ENCODE peak calls at places on chromosome 11, in seven cellular contexts. One of them, this sample, is unnamed.

GRCh38 chr11:105177658-105178057 is 38.1 kb upstream of the CARD18 start:
- DNase-seq in left lobe of liver: no peak
- DNase-seq in astrocyte of the cerebellum: peak; percentile 64
- DNase-seq in CD4-positive, alpha-beta T cell: no peak
- DNase-seq in SJCRH30: no peak
- DNase-seq in neural crest cell: no peak
- DNase-seq in H9: no peak
- DNase-seq in this sample: no peak

GRCh38 chr11:109783842-109784241 is 309.4 kb upstream of the ZC3H12C start:
- DNase-seq in CD4-positive, alpha-beta T cell: no peak
- DNase-seq in H9: no peak
- DNase-seq in neural crest cell: no peak
- DNase-seq in left lobe of liver: no peak
- DNase-seq in astrocyte of the cerebellum: no peak
- DNase-seq in SJCRH30: no peak
- DNase-seq in this sample: no peak

GRCh38 chr11:18540207-18541009 is 13.7 kb upstream of the TSG101 start:
- DNase-seq in astrocyte of the cerebellum: no peak
- DNase-seq in H9: no peak
- DNase-seq in left lobe of liver: no peak
- DNase-seq in CD4-positive, alpha-beta T cell: no peak
- DNase-seq in SJCRH30: peak; percentile 50
- DNase-seq in neural crest cell: no peak
- DNase-seq in this sample: no peak

GRCh38 chr11:8788616-8789015 is 106.0 kb downstream of the RPL27A start:
- DNase-seq in left lobe of liver: no peak
- DNase-seq in SJCRH30: no peak
- DNase-seq in H9: no peak
- DNase-seq in neural crest cell: no peak
- DNase-seq in CD4-positive, alpha-beta T cell: no peak
- DNase-seq in astrocyte of the cerebellum: no peak
- DNase-seq in this sample: no peak

GRCh38 chr11:40118780-40119179 is 1340.7 kb downstream of the LRRC4C start:
- DNase-seq in CD4-positive, alpha-beta T cell: no peak
- DNase-seq in left lobe of liver: no peak
- DNase-seq in astrocyte of the cerebellum: no peak
- DNase-seq in H9: no peak
- DNase-seq in SJCRH30: no peak
- DNase-seq in neural crest cell: no peak
- DNase-seq in this sample: no peak

GRCh38 chr11:71182791-71183556 is 69.4 kb downstream of the SHANK2 start:
- DNase-seq in left lobe of liver: peak; percentile 31
- DNase-seq in SJCRH30: no peak
- DNase-seq in H9: peak; percentile 15
- DNase-seq in astrocyte of the cerebellum: no peak
- DNase-seq in CD4-positive, alpha-beta T cell: no peak
- DNase-seq in neural crest cell: no peak
- DNase-seq in this sample: no peak

GRCh38 chr11:124763156-124763947 is 1.3 kb upstream of the ESAM start:
- DNase-seq in CD4-positive, alpha-beta T cell: peak; percentile 86
- DNase-seq in SJCRH30: peak; percentile 77
- DNase-seq in left lobe of liver: peak; percentile 80
- DNase-seq in astrocyte of the cerebellum: peak; percentile 67
- DNase-seq in H9: peak; percentile 84
- DNase-seq in neural crest cell: peak; percentile 87
- DNase-seq in this sample: no peak

GRCh38 chr11:12842933-12843636 is 166.0 kb upstream of the RASSF10 start:
- DNase-seq in H9: no peak
- DNase-seq in SJCRH30: peak; percentile 79
- DNase-seq in astrocyte of the cerebellum: peak; percentile 92
- DNase-seq in CD4-positive, alpha-beta T cell: no peak
- DNase-seq in left lobe of liver: no peak
- DNase-seq in neural crest cell: no peak
- DNase-seq in this sample: no peak

GRCh38 chr11:70243912-70244652 is 26.4 kb upstream of the PPFIA1 start:
- DNase-seq in CD4-positive, alpha-beta T cell: no peak
- DNase-seq in left lobe of liver: no peak
- DNase-seq in astrocyte of the cerebellum: no peak
- DNase-seq in H9: no peak
- DNase-seq in neural crest cell: no peak
- DNase-seq in SJCRH30: no peak
- DNase-seq in this sample: no peak

GRCh38 chr11:9799901-9800300 is 136.0 kb downstream of the SWAP70 start:
- DNase-seq in astrocyte of the cerebellum: no peak
- DNase-seq in neural crest cell: no peak
- DNase-seq in H9: no peak
- DNase-seq in SJCRH30: no peak
- DNase-seq in CD4-positive, alpha-beta T cell: no peak
- DNase-seq in left lobe of liver: no peak
- DNase-seq in this sample: no peak

GRCh38 chr11:80173487-80174136 is 732.8 kb upstream of the TENM4 start:
- DNase-seq in SJCRH30: no peak
- DNase-seq in neural crest cell: no peak
- DNase-seq in left lobe of liver: no peak
- DNase-seq in H9: no peak
- DNase-seq in CD4-positive, alpha-beta T cell: no peak
- DNase-seq in astrocyte of the cerebellum: no peak
- DNase-seq in this sample: no peak

GRCh38 chr11:125183641-125184040 is 19.1 kb downstream of the PKNOX2 start:
- DNase-seq in H9: no peak
- DNase-seq in left lobe of liver: no peak
- DNase-seq in CD4-positive, alpha-beta T cell: no peak
- DNase-seq in SJCRH30: no peak
- DNase-seq in neural crest cell: no peak
- DNase-seq in astrocyte of the cerebellum: no peak
- DNase-seq in this sample: no peak

GRCh38 chr11:8826145-8826786 is 84.7 kb upstream of the AKIP1 start:
- DNase-seq in H9: peak; percentile 59
- DNase-seq in astrocyte of the cerebellum: no peak
- DNase-seq in CD4-positive, alpha-beta T cell: no peak
- DNase-seq in left lobe of liver: peak; percentile 4
- DNase-seq in SJCRH30: peak; percentile 85
- DNase-seq in neural crest cell: no peak
- DNase-seq in this sample: peak; percentile 29

GRCh38 chr11:44759743-44760476 is 33.1 kb downstream of the TSPAN18 start:
- DNase-seq in astrocyte of the cerebellum: no peak
- DNase-seq in SJCRH30: no peak
- DNase-seq in left lobe of liver: no peak
- DNase-seq in neural crest cell: no peak
- DNase-seq in H9: peak; percentile 17
- DNase-seq in CD4-positive, alpha-beta T cell: no peak
- DNase-seq in this sample: no peak

GRCh38 chr11:14458377-14458776 is 41.2 kb downstream of the COPB1 start:
- DNase-seq in SJCRH30: no peak
- DNase-seq in astrocyte of the cerebellum: no peak
- DNase-seq in left lobe of liver: no peak
- DNase-seq in CD4-positive, alpha-beta T cell: no peak
- DNase-seq in neural crest cell: no peak
- DNase-seq in H9: no peak
- DNase-seq in this sample: no peak

GRCh38 chr11:35014352-35014751 is 97.9 kb downstream of the PDHX start:
- DNase-seq in astrocyte of the cerebellum: peak; percentile 97
- DNase-seq in neural crest cell: no peak
- DNase-seq in SJCRH30: no peak
- DNase-seq in H9: no peak
- DNase-seq in CD4-positive, alpha-beta T cell: no peak
- DNase-seq in left lobe of liver: no peak
- DNase-seq in this sample: no peak

GRCh38 chr11:11884774-11885481 is 43.2 kb downstream of the USP47 start:
- DNase-seq in SJCRH30: no peak
- DNase-seq in H9: no peak
- DNase-seq in neural crest cell: no peak
- DNase-seq in CD4-positive, alpha-beta T cell: no peak
- DNase-seq in left lobe of liver: no peak
- DNase-seq in astrocyte of the cerebellum: no peak
- DNase-seq in this sample: no peak

GRCh38 chr11:1757861-1758610 is 5.7 kb downstream of the CTSD start:
- DNase-seq in astrocyte of the cerebellum: no peak
- DNase-seq in neural crest cell: no peak
- DNase-seq in CD4-positive, alpha-beta T cell: peak; percentile 64
- DNase-seq in left lobe of liver: no peak
- DNase-seq in H9: no peak
- DNase-seq in SJCRH30: no peak
- DNase-seq in this sample: no peak

GRCh38 chr11:64870176-64870892 is 8.1 kb downstream of the EHD1 start:
- DNase-seq in left lobe of liver: no peak
- DNase-seq in SJCRH30: peak; percentile 91
- DNase-seq in astrocyte of the cerebellum: no peak
- DNase-seq in neural crest cell: no peak
- DNase-seq in CD4-positive, alpha-beta T cell: no peak
- DNase-seq in H9: no peak
- DNase-seq in this sample: no peak

GRCh38 chr11:128862913-128863660 is 4.0 kb downstream of the KCNJ1 start:
- DNase-seq in left lobe of liver: no peak
- DNase-seq in astrocyte of the cerebellum: peak; percentile 29
- DNase-seq in neural crest cell: no peak
- DNase-seq in H9: no peak
- DNase-seq in SJCRH30: no peak
- DNase-seq in CD4-positive, alpha-beta T cell: no peak
- DNase-seq in this sample: no peak

GRCh38 chr11:59158206-59159068 is 13.5 kb upstream of the DTX4 start:
- DNase-seq in astrocyte of the cerebellum: peak; percentile 56
- DNase-seq in neural crest cell: peak; percentile 45
- DNase-seq in SJCRH30: peak; percentile 75
- DNase-seq in H9: peak; percentile 66
- DNase-seq in CD4-positive, alpha-beta T cell: peak; percentile 42
- DNase-seq in left lobe of liver: no peak
- DNase-seq in this sample: no peak

GRCh38 chr11:79054636-79055035 is 386.2 kb downstream of the TENM4 start:
- DNase-seq in astrocyte of the cerebellum: no peak
- DNase-seq in left lobe of liver: no peak
- DNase-seq in SJCRH30: no peak
- DNase-seq in H9: no peak
- DNase-seq in CD4-positive, alpha-beta T cell: no peak
- DNase-seq in neural crest cell: no peak
- DNase-seq in this sample: no peak

GRCh38 chr11:64040684-64041267 is 5.0 kb downstream of the FLRT1 start:
- DNase-seq in SJCRH30: no peak
- DNase-seq in CD4-positive, alpha-beta T cell: no peak
- DNase-seq in astrocyte of the cerebellum: no peak
- DNase-seq in neural crest cell: no peak
- DNase-seq in H9: peak; percentile 72
- DNase-seq in left lobe of liver: no peak
- DNase-seq in this sample: no peak

GRCh38 chr11:41382927-41383326 is 76.5 kb downstream of the LRRC4C start:
- DNase-seq in neural crest cell: no peak
- DNase-seq in H9: no peak
- DNase-seq in CD4-positive, alpha-beta T cell: no peak
- DNase-seq in left lobe of liver: no peak
- DNase-seq in astrocyte of the cerebellum: peak; percentile 13
- DNase-seq in SJCRH30: peak; percentile 5
- DNase-seq in this sample: no peak

GRCh38 chr11:78798567-78799170 is 224.0 kb upstream of the NARS2 start:
- DNase-seq in SJCRH30: peak; percentile 66
- DNase-seq in left lobe of liver: peak; percentile 63
- DNase-seq in H9: peak; percentile 77
- DNase-seq in neural crest cell: peak; percentile 81
- DNase-seq in astrocyte of the cerebellum: peak; percentile 32
- DNase-seq in CD4-positive, alpha-beta T cell: no peak
- DNase-seq in this sample: no peak

GRCh38 chr11:48002565-48002964 is 22.2 kb downstream of the PTPRJ start:
- DNase-seq in left lobe of liver: no peak
- DNase-seq in astrocyte of the cerebellum: no peak
- DNase-seq in SJCRH30: no peak
- DNase-seq in CD4-positive, alpha-beta T cell: no peak
- DNase-seq in H9: no peak
- DNase-seq in neural crest cell: no peak
- DNase-seq in this sample: no peak

GRCh38 chr11:1263036-1263435 is 40.2 kb downstream of the MUC5B start:
- DNase-seq in left lobe of liver: no peak
- DNase-seq in SJCRH30: no peak
- DNase-seq in H9: no peak
- DNase-seq in neural crest cell: no peak
- DNase-seq in astrocyte of the cerebellum: no peak
- DNase-seq in CD4-positive, alpha-beta T cell: no peak
- DNase-seq in this sample: no peak

GRCh38 chr11:66188580-66188979 is 79.9 kb upstream of the RAB1B start:
- DNase-seq in left lobe of liver: no peak
- DNase-seq in CD4-positive, alpha-beta T cell: no peak
- DNase-seq in H9: no peak
- DNase-seq in SJCRH30: no peak
- DNase-seq in astrocyte of the cerebellum: peak; percentile 35
- DNase-seq in neural crest cell: no peak
- DNase-seq in this sample: no peak

GRCh38 chr11:119742263-119742861 is 13.4 kb upstream of the NECTIN1 start:
- DNase-seq in CD4-positive, alpha-beta T cell: no peak
- DNase-seq in astrocyte of the cerebellum: no peak
- DNase-seq in H9: peak; percentile 80
- DNase-seq in SJCRH30: peak; percentile 63
- DNase-seq in left lobe of liver: no peak
- DNase-seq in neural crest cell: peak; percentile 55
- DNase-seq in this sample: no peak

GRCh38 chr11:86761978-86762377 is 38.4 kb upstream of the PRSS23 start:
- DNase-seq in H9: no peak
- DNase-seq in neural crest cell: no peak
- DNase-seq in left lobe of liver: no peak
- DNase-seq in SJCRH30: no peak
- DNase-seq in astrocyte of the cerebellum: no peak
- DNase-seq in CD4-positive, alpha-beta T cell: no peak
- DNase-seq in this sample: no peak

GRCh38 chr11:13210424-13210823 is 67.2 kb upstream of the BMAL1 start:
- DNase-seq in H9: peak; percentile 79
- DNase-seq in astrocyte of the cerebellum: peak; percentile 72
- DNase-seq in neural crest cell: peak; percentile 30
- DNase-seq in SJCRH30: peak; percentile 72
- DNase-seq in left lobe of liver: peak; percentile 65
- DNase-seq in CD4-positive, alpha-beta T cell: peak; percentile 17
- DNase-seq in this sample: no peak

GRCh38 chr11:36501236-36501635 is 8.8 kb downstream of the TRAF6 start:
- DNase-seq in neural crest cell: no peak
- DNase-seq in left lobe of liver: no peak
- DNase-seq in CD4-positive, alpha-beta T cell: no peak
- DNase-seq in SJCRH30: peak; percentile 41
- DNase-seq in astrocyte of the cerebellum: no peak
- DNase-seq in H9: no peak
- DNase-seq in this sample: no peak

GRCh38 chr11:126157326-126158030 is 54.0 kb downstream of the RPUSD4 start:
- DNase-seq in CD4-positive, alpha-beta T cell: no peak
- DNase-seq in left lobe of liver: no peak
- DNase-seq in H9: no peak
- DNase-seq in neural crest cell: no peak
- DNase-seq in astrocyte of the cerebellum: no peak
- DNase-seq in SJCRH30: no peak
- DNase-seq in this sample: no peak

GRCh38 chr11:9773524-9773923 is 109.6 kb downstream of the SWAP70 start:
- DNase-seq in left lobe of liver: no peak
- DNase-seq in H9: no peak
- DNase-seq in neural crest cell: no peak
- DNase-seq in astrocyte of the cerebellum: no peak
- DNase-seq in CD4-positive, alpha-beta T cell: no peak
- DNase-seq in SJCRH30: no peak
- DNase-seq in this sample: no peak

GRCh38 chr11:39668640-39669039 is 1790.8 kb downstream of the LRRC4C start:
- DNase-seq in CD4-positive, alpha-beta T cell: no peak
- DNase-seq in neural crest cell: no peak
- DNase-seq in astrocyte of the cerebellum: peak; percentile 42
- DNase-seq in SJCRH30: no peak
- DNase-seq in H9: no peak
- DNase-seq in left lobe of liver: no peak
- DNase-seq in this sample: no peak

GRCh38 chr11:70423523-70424505 is 25.5 kb downstream of the CTTN start:
- DNase-seq in astrocyte of the cerebellum: peak; percentile 74
- DNase-seq in CD4-positive, alpha-beta T cell: no peak
- DNase-seq in left lobe of liver: no peak
- DNase-seq in H9: no peak
- DNase-seq in SJCRH30: peak; percentile 44
- DNase-seq in neural crest cell: no peak
- DNase-seq in this sample: no peak

GRCh38 chr11:69321877-69322350 is 28.0 kb downstream of the MYEOV start:
- DNase-seq in CD4-positive, alpha-beta T cell: no peak
- DNase-seq in left lobe of liver: no peak
- DNase-seq in SJCRH30: peak; percentile 33
- DNase-seq in H9: no peak
- DNase-seq in astrocyte of the cerebellum: peak; percentile 64
- DNase-seq in neural crest cell: no peak
- DNase-seq in this sample: no peak

GRCh38 chr11:75654314-75654713 is 14.5 kb downstream of the MAP6 start:
- DNase-seq in SJCRH30: no peak
- DNase-seq in neural crest cell: no peak
- DNase-seq in CD4-positive, alpha-beta T cell: no peak
- DNase-seq in left lobe of liver: no peak
- DNase-seq in H9: no peak
- DNase-seq in astrocyte of the cerebellum: no peak
- DNase-seq in this sample: no peak